ENCODE peak calls at places on chromosomes 1 and 21, in seven cellular contexts. W, C, Y, K, Q, B and P are unnamed samples.

GRCh38 chr21:40840441-40840840 is 6.5 kb downstream of the DSCAM start:
- DNase-seq in W (no peak), C (no peak), Y (no peak), K (no peak), Q (no peak), B (no peak), P (no peak)

GRCh38 chr21:36388835-36389234 is 3.6 kb downstream of the CHAF1B start:
- DNase-seq in W (no peak), C (no peak), Y (peak), K (peak), Q (no peak), B (peak), P (no peak)

GRCh38 chr1:27037518-27037917 is 24.9 kb upstream of the TENT5B start:
- DNase-seq in W (no peak), C (no peak), Y (no peak), K (no peak), Q (no peak), B (no peak), P (peak)

GRCh38 chr1:229434641-229435051 is 752 bp upstream of the ACTA1 start:
- DNase-seq in W (no peak), C (no peak), Y (no peak), K (no peak), Q (peak), B (no peak), P (no peak)

GRCh38 chr21:16580661-16581060 is 850.9 kb downstream of the USP25 start:
- DNase-seq in W (no peak), C (no peak), Y (no peak), K (no peak), Q (no peak), B (no peak), P (no peak)

GRCh38 chr1:233289676-233290075 is 5.8 kb downstream of the PCNX2 start:
- DNase-seq in W (no peak), C (no peak), Y (peak), K (peak), Q (peak), B (no peak), P (peak)

GRCh38 chr1:243269461-243269801 is 13.6 kb downstream of the SDCCAG8 start:
- DNase-seq in W (no peak), C (no peak), Y (no peak), K (no peak), Q (no peak), B (no peak), P (no peak)

GRCh38 chr1:22325531-22326371 is 125.9 kb upstream of the ZBTB40 start:
- DNase-seq in W (no peak), C (no peak), Y (no peak), K (no peak), Q (no peak), B (no peak), P (no peak)

GRCh38 chr1:20706841-20707240 is 11.0 kb downstream of the KIF17 start:
- DNase-seq in W (no peak), C (no peak), Y (no peak), K (no peak), Q (no peak), B (no peak), P (no peak)

GRCh38 chr1:71964188-71964587 is 318.2 kb downstream of the NEGR1 start:
- DNase-seq in W (no peak), C (no peak), Y (peak), K (no peak), Q (no peak), B (no peak), P (no peak)

GRCh38 chr21:41069305-41069642 is 98.7 kb upstream of the BACE2 start:
- DNase-seq in W (no peak), C (no peak), Y (no peak), K (no peak), Q (no peak), B (no peak), P (no peak)

GRCh38 chr21:44749759-44750674 is 38.6 kb upstream of the TSPEAR start:
- DNase-seq in W (no peak), C (no peak), Y (no peak), K (no peak), Q (no peak), B (no peak), P (no peak)

GRCh38 chr1:34426325-34426896 is 249.7 kb downstream of the C1orf94 start:
- DNase-seq in W (no peak), C (no peak), Y (no peak), K (no peak), Q (no peak), B (no peak), P (no peak)

GRCh38 chr1:54429838-54430237 is 23.6 kb upstream of the SSBP3 start:
- DNase-seq in W (no peak), C (no peak), Y (no peak), K (no peak), Q (no peak), B (no peak), P (no peak)

GRCh38 chr21:36150192-36150711 is 6.4 kb upstream of the DOP1B start:
- DNase-seq in W (peak), C (no peak), Y (no peak), K (no peak), Q (no peak), B (peak), P (no peak)

GRCh38 chr1:149936076-149936991 is at the start of gene MTMR11:
- DNase-seq in W (no peak), C (no peak), Y (no peak), K (no peak), Q (peak), B (no peak), P (no peak)

GRCh38 chr1:17046043-17046657 is 7.7 kb downstream of the SDHB start:
- DNase-seq in W (no peak), C (no peak), Y (no peak), K (peak), Q (peak), B (peak), P (peak)

GRCh38 chr1:46479744-46480350 is 9.8 kb upstream of the DMBX1 start:
- DNase-seq in W (no peak), C (no peak), Y (no peak), K (no peak), Q (no peak), B (no peak), P (no peak)

GRCh38 chr1:229839800-229840199 is 213.8 kb downstream of the URB2 start:
- DNase-seq in W (no peak), C (no peak), Y (no peak), K (no peak), Q (no peak), B (no peak), P (no peak)

GRCh38 chr1:82632164-82632563 is 831.4 kb downstream of the ADGRL2 start:
- DNase-seq in W (no peak), C (no peak), Y (no peak), K (no peak), Q (no peak), B (no peak), P (peak)

GRCh38 chr1:55887103-55887712 is 672.0 kb upstream of the USP24 start:
- DNase-seq in W (no peak), C (no peak), Y (no peak), K (peak), Q (no peak), B (no peak), P (peak)

GRCh38 chr1:205711105-205712048 is 31.1 kb upstream of the SLC45A3 start:
- DNase-seq in W (peak), C (peak), Y (no peak), K (peak), Q (peak), B (peak), P (peak)

GRCh38 chr1:19338323-19338762 is 26.2 kb downstream of the SLC66A1 start:
- DNase-seq in W (no peak), C (no peak), Y (peak), K (no peak), Q (no peak), B (no peak), P (peak)

GRCh38 chr1:52348704-52349301 is 17.2 kb downstream of the CC2D1B start:
- DNase-seq in W (no peak), C (no peak), Y (peak), K (peak), Q (no peak), B (no peak), P (peak)

GRCh38 chr1:197638316-197638715 is 137.0 kb downstream of the DENND1B start:
- DNase-seq in W (no peak), C (no peak), Y (no peak), K (no peak), Q (no peak), B (no peak), P (peak)

GRCh38 chr1:31652891-31653489 is 8.3 kb upstream of the PEF1 start:
- DNase-seq in W (no peak), C (no peak), Y (no peak), K (no peak), Q (no peak), B (no peak), P (no peak)

GRCh38 chr1:36913523-36914060 is 120.7 kb downstream of the GRIK3 start:
- DNase-seq in W (no peak), C (no peak), Y (no peak), K (peak), Q (no peak), B (peak), P (peak)